ENCODE peak calls at places on chromosomes 7 and 10, in eight cellular contexts. A is cardiac muscle cell, J is Kasumi-1, K is LoVo, Z is OCI-M1, B is ELF-1, Q is SW480, M is ureter. S is an unnamed sample.

GRCh38 chr10:104085801-104086400 is at the start of gene COL17A1:
- DNase-seq in B (no peak), Q (no peak), M (no peak), Z (no peak), K (peak; percentile 76), J (no peak), A (no peak), S (no peak)

GRCh38 chr7:43439631-43440401 is 143.1 kb upstream of the STK17A start:
- DNase-seq in Z (peak; percentile 54), J (peak; percentile 80), K (peak; percentile 53), M (no peak), B (peak; percentile 82), Q (peak; percentile 72), A (peak; percentile 62), S (peak; percentile 51)

GRCh38 chr10:19256331-19256730 is 207.7 kb downstream of the MALRD1 start:
- DNase-seq in M (no peak), J (no peak), Z (no peak), Q (no peak), B (no peak), A (no peak), K (no peak), S (no peak)

GRCh38 chr7:90180011-90180585 is 25.8 kb downstream of the STEAP1 start:
- DNase-seq in Z (peak; percentile 34), Q (peak; percentile 99), B (no peak), A (no peak), J (no peak), K (peak; percentile 64), M (no peak), S (peak; percentile 63)

GRCh38 chr10:15123749-15124184 is 26.6 kb downstream of the RPP38 start:
- DNase-seq in K (peak; percentile 52), Z (no peak), J (no peak), Q (no peak), M (no peak), B (no peak), A (no peak), S (peak; percentile 68)

GRCh38 chr10:96271017-96271815 is at the start of gene BLNK:
- DNase-seq in B (no peak), J (peak; percentile 8), Q (no peak), M (peak; percentile 80), Z (peak; percentile 65), A (peak; percentile 20), K (no peak), S (peak; percentile 70)

GRCh38 chr7:104922187-104923009 is 91.6 kb upstream of the KMT2E start:
- DNase-seq in Q (no peak), K (no peak), M (no peak), B (no peak), A (no peak), Z (no peak), J (no peak), S (no peak)

GRCh38 chr10:77635402-77636227 is 2.0 kb downstream of the KCNMA1 start:
- DNase-seq in Z (no peak), J (no peak), A (no peak), K (no peak), Q (no peak), M (no peak), B (peak; percentile 69), S (peak; percentile 28)

GRCh38 chr7:132171130-132171576 is 405.1 kb downstream of the PLXNA4 start:
- DNase-seq in K (no peak), J (no peak), A (no peak), B (no peak), Z (no peak), Q (no peak), M (no peak), S (peak; percentile 19)

S was measured in adipocyte.